ENCODE peak calls at places on chromosomes 6 and 20, in five cellular contexts. W is activated T-helper 1 cell treated with anti-CD3 and anti-CD28 coated beads, Interleukin-12 subunit alpha, Interleukin-12 subunit beta, Interleukin-2, Interleukin-4 antibody, amounts not matched to agents 30 ng/mL and 10 ng/mL and 1 ng/mL, durations not matched to agents 14 hours and 24 hours and 36 hours; Y is A549; D is cardiac fibroblast; B is T-helper 2 cell. I is an unnamed sample.

GRCh38 chr6:90109141-90109540 is 187.5 kb downstream of the BACH2 start:
- DNase-seq in W (no peak), Y (no peak), D (no peak), B (no peak), I (no peak)

GRCh38 chr6:75600694-75601265 is 900 bp upstream of the SENP6 start:
- DNase-seq in W (no peak), Y (no peak), D (peak; percentile 28), B (no peak), I (no peak)

GRCh38 chr6:76120302-76120701 is 47.8 kb upstream of the IMPG1 start:
- DNase-seq in W (no peak), Y (no peak), D (no peak), B (no peak), I (no peak)

GRCh38 chr6:41970436-41970846 is 28.8 kb upstream of the CCND3 start:
- DNase-seq in W (no peak), Y (peak; percentile 65), D (peak; percentile 90), B (no peak), I (peak; percentile 50)

GRCh38 chr20:58219342-58219700 is 9.1 kb downstream of the ANKRD60 start:
- DNase-seq in W (no peak), Y (peak; percentile 51), D (peak; percentile 78), B (no peak), I (peak; percentile 30)

GRCh38 chr20:62938105-62938888 is at the start of gene GID8:
- DNase-seq in W (no peak), Y (peak; percentile 37), D (peak; percentile 63), B (no peak), I (no peak)

GRCh38 chr20:55417797-55418196 is 587.5 kb downstream of the CBLN4 start:
- DNase-seq in W (no peak), Y (no peak), D (no peak), B (no peak), I (no peak)

GRCh38 chr6:36436466-36436865 is 6.2 kb downstream of the PXT1 start:
- DNase-seq in W (no peak), Y (no peak), D (peak; percentile 88), B (no peak), I (no peak)

GRCh38 chr6:89209457-89209856 is 7.7 kb downstream of the GABRR1 start:
- DNase-seq in W (no peak), Y (no peak), D (no peak), B (no peak), I (peak; percentile 18)

GRCh38 chr6:104955491-104955890 is 1.4 kb upstream of the LIN28B start:
- DNase-seq in W (no peak), Y (peak; percentile 29), D (no peak), B (no peak), I (no peak)

GRCh38 chr6:21738180-21739094 is 144.9 kb downstream of the SOX4 start:
- DNase-seq in W (no peak), Y (peak; percentile 84), D (peak; percentile 48), B (no peak), I (no peak)

GRCh38 chr6:44329858-44330257 is 12.6 kb upstream of the SPATS1 start:
- DNase-seq in W (no peak), Y (no peak), D (no peak), B (no peak), I (no peak)

GRCh38 chr6:103122766-103123601 is 1729.5 kb downstream of the GRIK2 start:
- DNase-seq in W (no peak), Y (peak; percentile 56), D (peak; percentile 25), B (no peak), I (peak; percentile 39)

GRCh38 chr20:4459081-4459480 is 262.6 kb upstream of the PRND start:
- DNase-seq in W (no peak), Y (no peak), D (no peak), B (no peak), I (no peak)

GRCh38 chr6:155117266-155117665 is 122.2 kb downstream of the TIAM2 start:
- DNase-seq in W (no peak), Y (no peak), D (peak; percentile 80), B (no peak), I (peak; percentile 74)

GRCh38 chr6:139290787-139291294 is 957 bp downstream of the TXLNB start:
- DNase-seq in W (peak; percentile 36), Y (no peak), D (peak; percentile 65), B (peak; percentile 66), I (peak; percentile 32)

GRCh38 chr6:156507656-156508055 is 269.5 kb upstream of the ARID1B start:
- DNase-seq in W (no peak), Y (no peak), D (no peak), B (no peak), I (no peak)

GRCh38 chr6:41780623-41781301 is at the start of gene PRICKLE4:
- DNase-seq in W (no peak), Y (peak; percentile 29), D (peak; percentile 14), B (no peak), I (peak; percentile 49)

GRCh38 chr6:85006362-85006761 is 242.0 kb upstream of the TBX18 start:
- DNase-seq in W (no peak), Y (no peak), D (peak; percentile 37), B (no peak), I (no peak)

GRCh38 chr6:137956098-137956488 is 89.0 kb downstream of the TNFAIP3 start:
- DNase-seq in W (no peak), Y (no peak), D (no peak), B (no peak), I (no peak)

GRCh38 chr20:1322511-1323245 is 6.3 kb downstream of the SDCBP2 start:
- DNase-seq in W (no peak), Y (no peak), D (peak; percentile 98), B (no peak), I (peak; percentile 85)

GRCh38 chr6:144266091-144266649 is 19.0 kb upstream of the UTRN start:
- DNase-seq in W (no peak), Y (peak; percentile 83), D (peak; percentile 95), B (no peak), I (peak; percentile 72)

GRCh38 chr20:4555188-4555893 is 166.4 kb upstream of the PRND start:
- DNase-seq in W (no peak), Y (peak; percentile 78), D (peak; percentile 58), B (no peak), I (peak; percentile 92)

GRCh38 chr20:18488301-18488700 is 8.7 kb downstream of the RBBP9 start:
- DNase-seq in W (no peak), Y (no peak), D (no peak), B (no peak), I (no peak)

GRCh38 chr6:43293698-43294097 is 4.4 kb upstream of the SLC22A7 start:
- DNase-seq in W (no peak), Y (no peak), D (no peak), B (no peak), I (no peak)

GRCh38 chr20:25421107-25421506 is 13.6 kb downstream of the GINS1 start:
- DNase-seq in W (no peak), Y (no peak), D (no peak), B (no peak), I (no peak)

GRCh38 chr6:33577106-33577535 is 3.0 kb downstream of the BAK1 start:
- DNase-seq in W (no peak), Y (peak; percentile 29), D (no peak), B (no peak), I (peak; percentile 33)

GRCh38 chr6:109342564-109342963 is 39.7 kb downstream of the CD164 start:
- DNase-seq in W (no peak), Y (no peak), D (no peak), B (no peak), I (no peak)

GRCh38 chr6:130293800-130294199 is 71.0 kb upstream of the SAMD3 start:
- DNase-seq in W (no peak), Y (peak; percentile 67), D (peak; percentile 78), B (peak; percentile 4), I (peak; percentile 72)

GRCh38 chr6:12071064-12071615 is 59.0 kb downstream of the HIVEP1 start:
- DNase-seq in W (no peak), Y (no peak), D (no peak), B (no peak), I (no peak)

GRCh38 chr6:5446362-5447075 is 185.2 kb downstream of the FARS2 start:
- DNase-seq in W (no peak), Y (no peak), D (peak; percentile 67), B (no peak), I (no peak)

GRCh38 chr6:138188278-138188923 is 26.7 kb downstream of the ARFGEF3 start:
- DNase-seq in W (no peak), Y (no peak), D (no peak), B (no peak), I (no peak)

GRCh38 chr6:166933396-166933795 is 23.0 kb downstream of the RNASET2 start:
- DNase-seq in W (no peak), Y (no peak), D (no peak), B (no peak), I (no peak)

GRCh38 chr6:141421378-141421777 is 711.3 kb upstream of the GJE1 start:
- DNase-seq in W (no peak), Y (peak; percentile 72), D (peak; percentile 88), B (no peak), I (peak; percentile 54)

GRCh38 chr6:14278436-14278835 is 160.9 kb downstream of the CD83 start:
- DNase-seq in W (no peak), Y (no peak), D (no peak), B (no peak), I (no peak)

GRCh38 chr20:59020938-59021551 is 1.8 kb downstream of the TUBB1 start:
- DNase-seq in W (no peak), Y (no peak), D (peak; percentile 43), B (no peak), I (peak; percentile 71)

GRCh38 chr20:59032713-59033059 is 551 bp upstream of the ATP5F1E start:
- DNase-seq in W (no peak), Y (no peak), D (no peak), B (no peak), I (peak; percentile 57)

GRCh38 chr20:24097506-24098245 is 109.1 kb upstream of the GGTLC1 start:
- DNase-seq in W (no peak), Y (no peak), D (no peak), B (no peak), I (no peak)

I was measured in A172.